ENCODE peak calls at places on chromosomes 2 and 18, in four cellular contexts. M, V, B and C are unnamed samples.

GRCh38 chr18:44685296-44685695 is 4.6 kb downstream of the SETBP1 start:
- DNase-seq in M (no peak), V (no peak), B (no peak), C (no peak)

GRCh38 chr2:47016172-47016913 is 100.7 kb upstream of the MCFD2 start:
- DNase-seq in M (peak; percentile 86), B (no peak), V (peak; percentile 80), C (peak; percentile 73)

GRCh38 chr2:226799211-226799975 is at the start of gene IRS1:
- DNase-seq in V (no peak), M (peak; percentile 88), B (peak; percentile 93), C (no peak)

GRCh38 chr2:64276417-64277095 is 132.3 kb upstream of the PELI1 start:
- DNase-seq in V (no peak), M (no peak), B (no peak), C (no peak)

GRCh38 chr2:175004980-175005832 is at the start of gene CHN1:
- DNase-seq in M (peak; percentile 78), B (peak; percentile 88), V (no peak), C (peak; percentile 5)

GRCh38 chr2:238493880-238494572 is 67.3 kb downstream of the ASB1 start:
- DNase-seq in M (no peak), B (no peak), V (no peak), C (no peak)

GRCh38 chr2:144659731-144660275 is 139.9 kb upstream of the ZEB2 start:
- DNase-seq in M (peak; percentile 97), V (no peak), B (no peak), C (peak; percentile 95)

GRCh38 chr18:9987931-9988330 is 74.1 kb downstream of the VAPA start:
- DNase-seq in V (no peak), B (peak; percentile 79), M (no peak), C (no peak)

GRCh38 chr2:120825370-120826259 is 89.9 kb downstream of the GLI2 start:
- DNase-seq in M (peak; percentile 98), B (peak; percentile 84), V (peak; percentile 80), C (no peak)

GRCh38 chr2:238582159-238582558 is 155.4 kb downstream of the ASB1 start:
- DNase-seq in M (no peak), V (peak; percentile 43), B (no peak), C (peak; percentile 63)

GRCh38 chr2:219387284-219388126 is at the start of gene DNPEP:
- DNase-seq in B (peak; percentile 99), V (peak; percentile 35), M (peak; percentile 87), C (peak; percentile 13)

GRCh38 chr2:21059885-21060610 is 16.2 kb upstream of the APOB start:
- DNase-seq in M (no peak), V (no peak), B (no peak), C (no peak)

GRCh38 chr2:235493775-235494715 is at the start of gene AGAP1:
- DNase-seq in V (peak; percentile 25), M (peak; percentile 86), B (peak; percentile 95), C (no peak)

GRCh38 chr2:235495373-235496238 is 1.8 kb downstream of the AGAP1 start:
- DNase-seq in B (no peak), M (no peak), V (no peak), C (no peak)

GRCh38 chr2:235494716-235495372 is 1.0 kb downstream of the AGAP1 start:
- DNase-seq in M (peak; percentile 40), B (peak; percentile 84), V (no peak), C (no peak)

GRCh38 chr2:235492850-235493344 is 946 bp upstream of the AGAP1 start:
- DNase-seq in M (no peak), V (no peak), B (no peak), C (no peak)

GRCh38 chr2:235493402-235493774 is 455 bp upstream of the AGAP1 start:
- DNase-seq in V (no peak), M (peak; percentile 60), B (no peak), C (no peak)
- H3K4me3 ChIP-seq in V (peak overlapping the region; percentile 47), M (peak overlapping the region; percentile 61), B (peak overlapping the region; percentile 80), C (peak overlapping the region; percentile 47)

GRCh38 chr2:218276986-218277755 is 6.9 kb downstream of the PNKD start:
- DNase-seq in V (no peak), M (no peak), B (no peak), C (no peak)
- TF ChIP-seq CTCF in V (peak; percentile 24), M (no peak), B (no peak), C (peak; percentile 12)

GRCh38 chr2:177738461-177739234 is 333.9 kb downstream of the PDE11A start:
- DNase-seq in B (no peak), M (no peak), V (no peak), C (no peak)
- H3K4me3 ChIP-seq in B (no peak overlapping the region), M (no peak overlapping the region), V (no peak overlapping the region), C (no peak overlapping the region)

GRCh38 chr2:206800501-206801416 is 35.4 kb downstream of the FASTKD2 start:
- DNase-seq in V (peak; percentile 71), B (no peak), M (peak; percentile 77), C (peak; percentile 38)
- TF ChIP-seq CTCF in V (peak; percentile 54), B (peak; percentile 50), M (peak; percentile 60), C (peak; percentile 72)

GRCh38 chr2:128439231-128440086 is 120.8 kb upstream of the HS6ST1 start:
- DNase-seq in B (no peak), M (no peak), V (no peak), C (no peak)
- H3K4me3 ChIP-seq in B (no peak overlapping the region), M (no peak overlapping the region), V (no peak overlapping the region), C (no peak overlapping the region)

DNA sequence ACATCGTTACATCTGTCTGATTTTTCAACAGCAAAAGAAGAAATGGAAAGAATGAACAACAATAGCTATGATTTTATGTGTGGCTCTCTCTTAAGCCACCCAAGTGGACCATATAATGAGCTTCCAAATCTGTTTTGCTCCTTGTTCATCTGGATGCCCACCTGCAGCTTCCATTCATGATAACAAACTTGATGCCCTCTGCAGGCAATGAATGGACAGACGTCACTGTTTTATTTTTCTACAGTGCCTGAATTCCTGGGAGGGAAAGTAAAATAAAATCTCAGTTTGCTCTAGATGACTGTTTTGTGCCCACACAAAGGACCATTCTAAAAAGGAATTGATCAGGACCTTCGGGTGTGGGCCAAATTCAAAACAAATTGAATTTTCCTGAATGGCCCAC is 5.0 kb downstream of the MREG start:
- DNase-seq in M (no peak), V (no peak), B (no peak), C (no peak)
- TF ChIP-seq CTCF in M (no peak), V (no peak), B (no peak), C (no peak)

GRCh38 chr18:34223893-34224422 is 755 bp downstream of the NOL4 start:
- DNase-seq in B (no peak), V (no peak), M (no peak), C (no peak)
- H3K4me3 ChIP-seq in B (no peak overlapping the region), V (no peak overlapping the region), M (peak overlapping the region; percentile 56), C (no peak overlapping the region)

DNA sequence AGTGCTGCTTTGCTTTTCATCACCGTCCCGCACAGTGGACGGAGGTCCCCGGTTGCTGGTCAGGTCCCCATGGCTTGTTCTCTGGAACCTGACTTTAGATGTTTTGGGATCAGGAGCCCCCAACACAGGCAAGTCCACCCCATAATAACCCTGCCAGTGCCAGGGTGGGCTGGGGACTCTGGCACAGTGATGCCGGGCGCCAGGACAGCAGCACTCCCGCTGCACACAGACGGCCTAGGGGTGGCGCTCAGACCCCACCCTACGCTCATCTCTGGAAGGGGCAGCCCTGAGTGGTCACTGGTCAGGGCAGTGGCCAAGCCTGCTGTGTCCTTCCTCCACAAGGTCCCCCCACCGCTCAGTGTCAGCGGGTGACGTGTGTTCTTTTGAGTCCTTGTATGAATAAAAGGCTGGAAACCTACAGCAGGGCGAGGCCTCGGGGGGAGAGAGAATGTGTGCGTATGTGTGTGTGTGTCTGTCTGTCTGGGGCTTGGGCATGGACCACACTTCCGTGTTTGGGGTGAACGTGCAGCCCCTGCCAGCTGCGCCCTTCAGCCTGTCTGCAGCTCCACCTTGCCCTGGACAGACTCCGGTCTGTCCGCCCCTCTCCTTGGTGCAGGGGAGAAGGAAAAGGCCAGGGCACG is 32.3 kb downstream of the GPC1 start:
- DNase-seq in V (no peak), M (no peak), B (peak; percentile 63), C (no peak)
- TF ChIP-seq CTCF in V (no peak), M (no peak), B (no peak), C (no peak)

DNA sequence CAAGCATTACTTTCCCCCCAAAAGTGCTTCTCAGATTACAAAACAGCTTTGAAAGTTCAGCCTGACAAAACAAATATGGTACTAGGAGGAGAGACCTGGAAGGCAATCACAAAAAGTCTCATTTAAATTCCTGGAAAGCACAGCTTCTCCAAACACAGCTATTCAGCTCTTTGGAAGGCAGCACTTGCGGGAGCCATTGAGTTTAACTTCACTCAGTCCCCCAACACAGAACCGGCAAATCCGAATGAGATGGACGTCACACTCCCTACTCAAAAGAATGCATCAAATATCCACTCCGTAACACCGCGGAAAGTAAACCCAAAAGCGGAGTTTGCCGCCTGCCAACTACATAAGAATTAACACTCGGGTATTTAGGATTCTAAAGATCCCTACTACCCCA is 641 bp downstream of the ST6GAL2 start:
- DNase-seq in V (no peak), B (no peak), M (peak; percentile 10), C (no peak)
- H3K4me3 ChIP-seq in V (peak overlapping the region; percentile 51), B (no peak overlapping the region), M (no peak overlapping the region), C (no peak overlapping the region)